ENCODE peak calls at places on chromosome 2, in five cellular contexts. I is coronary artery, Q is NCI-H524 treated with DMSO at 0.1 percent for 48 hours, L is cardiac muscle cell, J is NCI-H2029 treated with DMSO at 0.1 percent for 48 hours. B is an unnamed sample.
A peak's percentile ranks its signal among the peaks of the same experiment; 100 is the strongest.

GRCh38 chr2:20745924-20746555 is 76.9 kb downstream of the LDAH start:
- DNase-seq in I (no peak), Q (no peak), L (no peak), J (no peak), B (no peak)

GRCh38 chr2:99488587-99488998 is 1.2 kb downstream of the REV1 start:
- DNase-seq in I (no peak), Q (no peak), L (no peak), J (no peak), B (peak; percentile 34)

GRCh38 chr2:189308056-189308790 is 128.7 kb upstream of the COL5A2 start:
- DNase-seq in I (no peak), Q (no peak), L (no peak), J (no peak), B (no peak)

GRCh38 chr2:203826704-203827103 is 40.9 kb upstream of the CTLA4 start:
- DNase-seq in I (no peak), Q (no peak), L (no peak), J (no peak), B (no peak)

GRCh38 chr2:239724851-239725550 is 300.1 kb downstream of the NDUFA10 start:
- DNase-seq in I (peak; percentile 57), Q (no peak), L (no peak), J (no peak), B (no peak)

GRCh38 chr2:40404500-40404899 is 47.4 kb downstream of the SLC8A1 start:
- DNase-seq in I (no peak), Q (no peak), L (no peak), J (no peak), B (no peak)

GRCh38 chr2:170739048-170739447 is 23.9 kb downstream of the SP5 start:
- DNase-seq in I (no peak), Q (no peak), L (no peak), J (no peak), B (peak; percentile 74)

GRCh38 chr2:156294945-156295580 is 37.5 kb downstream of the NR4A2 start:
- DNase-seq in I (no peak), Q (no peak), L (no peak), J (no peak), B (no peak)

GRCh38 chr2:239411549-239412319 is 10.9 kb upstream of the HDAC4 start:
- DNase-seq in I (no peak), Q (no peak), L (no peak), J (no peak), B (no peak)

B was measured in HTR-8/SVneo.